ENCODE peak calls at places on chromosomes 4 and X, in seven cellular contexts. C is AG10803; Z is left ventricle myocardium inferior; I is islet precursor cell; U is stimulated activated CD4-positive, alpha-beta T cell treated with anti-CD3 and anti-CD28 coated beads, Interleukin-1b, Interleukin-23, amount 100 ng/mL, for 48 hours; E is activated T-helper 1 cell treated with Interleukin-2 at 50 U/mL for 16 hours; R is AG04450. K is an unnamed sample.

GRCh38 chrX:153408221-153408721 is 3.0 kb upstream of the ZFP92 start:
- DNase-seq in R (no peak), C (no peak), U (no peak), I (peak), E (no peak), Z (no peak), K (peak)

GRCh38 chr4:112114452-112114851 is 30.8 kb upstream of the FAM241A start:
- DNase-seq in E (no peak), R (no peak), U (no peak), C (no peak), I (no peak), Z (no peak), K (no peak)

GRCh38 chr4:16168710-16169388 is 57.4 kb downstream of the TAPT1 start:
- DNase-seq in I (no peak), C (no peak), E (no peak), U (no peak), R (no peak), Z (no peak), K (no peak)

GRCh38 chr4:159069922-159070321 is 33.0 kb upstream of the RAPGEF2 start:
- DNase-seq in U (no peak), Z (no peak), I (no peak), C (peak), E (no peak), R (no peak), K (no peak)

GRCh38 chrX:107940095-107940494 is 42.1 kb downstream of the TEX13B start:
- DNase-seq in E (no peak), R (no peak), Z (no peak), U (no peak), I (no peak), C (no peak), K (no peak)

GRCh38 chr4:11843927-11844326 is 415.2 kb upstream of the HS3ST1 start:
- DNase-seq in C (no peak), R (no peak), E (no peak), I (no peak), U (no peak), Z (no peak), K (no peak)

GRCh38 chrX:24478516-24478915 is 13.4 kb downstream of the PDK3 start:
- DNase-seq in C (no peak), Z (no peak), I (no peak), E (no peak), U (no peak), R (no peak), K (no peak)

GRCh38 chrX:130896816-130897508 is 6.0 kb downstream of the ENOX2 start:
- DNase-seq in U (no peak), Z (no peak), E (no peak), C (peak), I (no peak), R (no peak), K (no peak)

GRCh38 chr4:140234697-140235060 is 80.7 kb upstream of the MAML3 start:
- DNase-seq in C (no peak), E (no peak), R (no peak), U (no peak), I (no peak), Z (no peak), K (no peak)

GRCh38 chr4:74105656-74106275 is 6.8 kb upstream of the CXCL2 start:
- DNase-seq in U (no peak), I (no peak), E (no peak), C (no peak), Z (no peak), R (no peak), K (no peak)

GRCh38 chr4:84965558-84966381 is 720 bp downstream of the WDFY3 start:
- DNase-seq in R (no peak), U (no peak), C (peak), E (no peak), I (peak), Z (peak), K (peak)

GRCh38 chr4:86898562-86898961 is 6.3 kb upstream of the C4orf36 start:
- DNase-seq in U (no peak), Z (no peak), E (no peak), C (no peak), I (peak), R (no peak), K (peak)

GRCh38 chrX:1493877-1494510 is 41.3 kb upstream of the ASMTL start:
- DNase-seq in Z (no peak), C (no peak), U (no peak), I (peak), E (no peak), R (no peak), K (peak)

GRCh38 chr4:8513931-8514330 is 66.3 kb upstream of the GPR78 start:
- DNase-seq in E (no peak), R (no peak), I (no peak), U (no peak), Z (no peak), C (no peak), K (no peak)

GRCh38 chr4:7384929-7385890 is 49.5 kb downstream of the PSAPL1 start:
- DNase-seq in I (peak), C (no peak), E (no peak), U (no peak), R (no peak), Z (no peak), K (no peak)

GRCh38 chr4:131309628-131310027 is 1839.5 kb upstream of the PCDH10 start:
- DNase-seq in R (no peak), E (no peak), C (no peak), I (no peak), Z (no peak), U (no peak), K (no peak)

GRCh38 chr4:33411182-33411581 is 2691.0 kb downstream of the PCDH7 start:
- DNase-seq in E (no peak), I (no peak), R (no peak), U (no peak), C (no peak), Z (no peak), K (no peak)

GRCh38 chr4:24796632-24797031 is 1.3 kb downstream of the SOD3 start:
- DNase-seq in C (no peak), R (no peak), I (no peak), Z (no peak), E (no peak), U (no peak), K (no peak)

GRCh38 chr4:77734928-77735327 is 84.2 kb downstream of the CNOT6L start:
- DNase-seq in U (peak), C (peak), Z (no peak), E (no peak), R (peak), I (peak), K (peak)

GRCh38 chr4:134117785-134118184 is 83.8 kb downstream of the PABPC4L start:
- DNase-seq in C (no peak), I (no peak), U (no peak), Z (no peak), E (no peak), R (no peak), K (no peak)

GRCh38 chrX:140467211-140467610 is 37.7 kb downstream of the SOX3 start:
- DNase-seq in C (peak), R (no peak), E (no peak), I (peak), U (no peak), Z (no peak), K (no peak)

GRCh38 chr4:140884431-140885058 is 128.4 kb upstream of the TBC1D9 start:
- DNase-seq in C (peak), U (peak), I (peak), R (peak), Z (no peak), E (no peak), K (peak)

GRCh38 chr4:184347251-184348239 is 126.8 kb downstream of the IRF2 start:
- DNase-seq in E (no peak), U (no peak), Z (peak), C (peak), R (no peak), I (peak), K (peak)

GRCh38 chrX:71617742-71618141 is 569 bp downstream of the CXCR3 start:
- DNase-seq in U (no peak), C (no peak), R (no peak), E (no peak), I (no peak), Z (no peak), K (no peak)

GRCh38 chrX:135382260-135382659 is 39.5 kb upstream of the SMIM10L2A start:
- DNase-seq in R (no peak), C (no peak), Z (no peak), I (no peak), E (no peak), U (no peak), K (no peak)

GRCh38 chr4:105988671-105989070 is 93.4 kb downstream of the NPNT start:
- DNase-seq in R (no peak), U (no peak), E (no peak), C (no peak), Z (no peak), I (no peak), K (no peak)

GRCh38 chr4:2042207-2042946 is 16.8 kb upstream of the NAT8L start:
- DNase-seq in C (no peak), U (no peak), I (peak), Z (no peak), E (peak), R (no peak), K (no peak)

GRCh38 chr4:155602351-155603140 is 64.1 kb upstream of the GUCY1A1 start:
- DNase-seq in C (peak), I (peak), E (no peak), Z (no peak), R (no peak), U (no peak), K (peak)

GRCh38 chrX:135264210-135264609 is 12.3 kb downstream of the ETDA start:
- DNase-seq in E (no peak), C (no peak), Z (no peak), R (no peak), I (no peak), U (no peak), K (no peak)

GRCh38 chr4:57233391-57233790 is 123.2 kb upstream of the IGFBP7 start:
- DNase-seq in I (no peak), E (no peak), C (peak), R (peak), Z (no peak), U (no peak), K (no peak)

GRCh38 chrX:100980608-100981497 is 11.3 kb downstream of the ARL13A start:
- DNase-seq in U (no peak), C (peak), E (no peak), I (no peak), R (no peak), Z (no peak), K (no peak)

GRCh38 chr4:176277162-176277904 is 8.3 kb upstream of the ASB5 start:
- DNase-seq in R (peak), Z (peak), U (no peak), C (peak), I (peak), E (no peak), K (peak)

GRCh38 chrX:106391284-106391852 is 220.4 kb upstream of the RADX start:
- DNase-seq in U (no peak), I (no peak), R (no peak), E (no peak), Z (no peak), C (no peak), K (no peak)

GRCh38 chr4:123163501-123163900 is 233.1 kb upstream of the SPRY1 start:
- DNase-seq in R (no peak), Z (no peak), E (no peak), I (no peak), U (no peak), C (no peak), K (no peak)

GRCh38 chrX:151816914-151817313 is 82.4 kb downstream of the CNGA2 start:
- DNase-seq in C (peak), R (no peak), E (no peak), I (no peak), Z (no peak), U (no peak), K (no peak)

GRCh38 chrX:115054876-115055275 is 37.5 kb upstream of the IL13RA2 start:
- DNase-seq in I (no peak), U (no peak), R (no peak), C (no peak), Z (no peak), E (no peak), K (no peak)

GRCh38 chrX:107924136-107924746 is 57.9 kb downstream of the TEX13B start:
- DNase-seq in E (no peak), U (no peak), I (no peak), R (no peak), C (no peak), Z (no peak), K (no peak)

K was measured in ELF-1.